ENCODE peak calls at places on chromosome 17, in eight cellular contexts. One of them, this sample, is unnamed.
A peak's percentile ranks its signal among the peaks of the same experiment; 100 is the strongest.

GRCh38 chr17:72514888-72515287 is 394.1 kb downstream of the SOX9 start:
- DNase-seq in heart right ventricle: peak; percentile 27
- DNase-seq in T-helper 2 cell: no peak
- DNase-seq in ovary: peak; percentile 56
- DNase-seq in IMR-90: peak; percentile 86
- DNase-seq in skeletal muscle cell: peak; percentile 60
- DNase-seq in fibroblast of lung: peak; percentile 96
- DNase-seq in Caco-2: no peak
- DNase-seq in this sample: no peak

GRCh38 chr17:74769266-74769855 is 6.8 kb downstream of the NAT9 start:
- DNase-seq in heart right ventricle: no peak
- DNase-seq in T-helper 2 cell: no peak
- DNase-seq in ovary: no peak
- DNase-seq in IMR-90: no peak
- DNase-seq in skeletal muscle cell: no peak
- DNase-seq in fibroblast of lung: no peak
- DNase-seq in Caco-2: no peak
- DNase-seq in this sample: no peak

GRCh38 chr17:79946352-79947231 is 89.1 kb downstream of the TBC1D16 start:
- DNase-seq in heart right ventricle: no peak
- DNase-seq in T-helper 2 cell: no peak
- DNase-seq in ovary: no peak
- DNase-seq in IMR-90: no peak
- DNase-seq in skeletal muscle cell: no peak
- DNase-seq in fibroblast of lung: no peak
- DNase-seq in Caco-2: no peak
- DNase-seq in this sample: no peak

GRCh38 chr17:80969030-80969673 is 22.5 kb upstream of the CHMP6 start:
- DNase-seq in heart right ventricle: no peak
- DNase-seq in T-helper 2 cell: no peak
- DNase-seq in ovary: no peak
- DNase-seq in IMR-90: no peak
- DNase-seq in skeletal muscle cell: no peak
- DNase-seq in fibroblast of lung: no peak
- DNase-seq in Caco-2: no peak
- DNase-seq in this sample: no peak

GRCh38 chr17:18025596-18026407 is 13.2 kb downstream of the ATPAF2 start:
- DNase-seq in heart right ventricle: no peak
- DNase-seq in T-helper 2 cell: no peak
- DNase-seq in ovary: no peak
- DNase-seq in IMR-90: peak; percentile 59
- DNase-seq in skeletal muscle cell: no peak
- DNase-seq in fibroblast of lung: peak; percentile 50
- DNase-seq in Caco-2: no peak
- DNase-seq in this sample: no peak

GRCh38 chr17:32993977-32994376 is 2.3 kb downstream of the SPACA3 start:
- DNase-seq in heart right ventricle: no peak
- DNase-seq in T-helper 2 cell: no peak
- DNase-seq in ovary: no peak
- DNase-seq in IMR-90: no peak
- DNase-seq in skeletal muscle cell: no peak
- DNase-seq in fibroblast of lung: no peak
- DNase-seq in Caco-2: no peak
- DNase-seq in this sample: no peak

GRCh38 chr17:43024407-43025289 is at the start of gene RND2:
- DNase-seq in heart right ventricle: peak; percentile 91
- DNase-seq in T-helper 2 cell: peak; percentile 61
- DNase-seq in ovary: peak; percentile 95
- DNase-seq in IMR-90: peak; percentile 96
- DNase-seq in skeletal muscle cell: peak; percentile 84
- DNase-seq in fibroblast of lung: peak; percentile 93
- DNase-seq in Caco-2: peak; percentile 88
- DNase-seq in this sample: peak; percentile 53

GRCh38 chr17:40242774-40243173 is 23.7 kb downstream of the WIPF2 start:
- DNase-seq in heart right ventricle: no peak
- DNase-seq in T-helper 2 cell: no peak
- DNase-seq in ovary: no peak
- DNase-seq in IMR-90: no peak
- DNase-seq in skeletal muscle cell: no peak
- DNase-seq in fibroblast of lung: no peak
- DNase-seq in Caco-2: no peak
- DNase-seq in this sample: no peak

GRCh38 chr17:17515921-17516295 is 19.7 kb upstream of the RASD1 start:
- DNase-seq in heart right ventricle: no peak
- DNase-seq in T-helper 2 cell: no peak
- DNase-seq in ovary: no peak
- DNase-seq in IMR-90: peak; percentile 68
- DNase-seq in skeletal muscle cell: no peak
- DNase-seq in fibroblast of lung: peak; percentile 84
- DNase-seq in Caco-2: no peak
- DNase-seq in this sample: no peak

GRCh38 chr17:9814337-9814945 is 7.4 kb downstream of the GSG1L2 start:
- DNase-seq in heart right ventricle: no peak
- DNase-seq in T-helper 2 cell: no peak
- DNase-seq in ovary: no peak
- DNase-seq in IMR-90: no peak
- DNase-seq in skeletal muscle cell: no peak
- DNase-seq in fibroblast of lung: no peak
- DNase-seq in Caco-2: no peak
- DNase-seq in this sample: no peak

GRCh38 chr17:21528031-21528684 is 152.0 kb downstream of the KCNJ12 start:
- DNase-seq in heart right ventricle: no peak
- DNase-seq in T-helper 2 cell: no peak
- DNase-seq in ovary: no peak
- DNase-seq in IMR-90: no peak
- DNase-seq in skeletal muscle cell: no peak
- DNase-seq in fibroblast of lung: no peak
- DNase-seq in Caco-2: no peak
- DNase-seq in this sample: no peak

GRCh38 chr17:28944862-28945741 is 6.2 kb downstream of the PHF12 start:
- DNase-seq in heart right ventricle: no peak
- DNase-seq in T-helper 2 cell: no peak
- DNase-seq in ovary: no peak
- DNase-seq in IMR-90: peak; percentile 54
- DNase-seq in skeletal muscle cell: no peak
- DNase-seq in fibroblast of lung: peak; percentile 74
- DNase-seq in Caco-2: no peak
- DNase-seq in this sample: no peak

GRCh38 chr17:66580178-66580577 is 254.7 kb upstream of the CACNG5 start:
- DNase-seq in heart right ventricle: peak; percentile 31
- DNase-seq in T-helper 2 cell: no peak
- DNase-seq in ovary: peak; percentile 88
- DNase-seq in IMR-90: peak; percentile 76
- DNase-seq in skeletal muscle cell: no peak
- DNase-seq in fibroblast of lung: peak; percentile 58
- DNase-seq in Caco-2: peak; percentile 72
- DNase-seq in this sample: no peak

GRCh38 chr17:45384047-45384799 is 48.4 kb downstream of the ARHGAP27 start:
- DNase-seq in heart right ventricle: no peak
- DNase-seq in T-helper 2 cell: no peak
- DNase-seq in ovary: no peak
- DNase-seq in IMR-90: no peak
- DNase-seq in skeletal muscle cell: no peak
- DNase-seq in fibroblast of lung: peak; percentile 20
- DNase-seq in Caco-2: no peak
- DNase-seq in this sample: no peak

GRCh38 chr17:27268394-27269085 is 25.4 kb upstream of the WSB1 start:
- DNase-seq in heart right ventricle: no peak
- DNase-seq in T-helper 2 cell: no peak
- DNase-seq in ovary: no peak
- DNase-seq in IMR-90: no peak
- DNase-seq in skeletal muscle cell: no peak
- DNase-seq in fibroblast of lung: no peak
- DNase-seq in Caco-2: no peak
- DNase-seq in this sample: no peak

GRCh38 chr17:63694229-63694973 is 5.5 kb downstream of the LIMD2 start:
- DNase-seq in heart right ventricle: no peak
- DNase-seq in T-helper 2 cell: no peak
- DNase-seq in ovary: no peak
- DNase-seq in IMR-90: no peak
- DNase-seq in skeletal muscle cell: no peak
- DNase-seq in fibroblast of lung: no peak
- DNase-seq in Caco-2: no peak
- DNase-seq in this sample: no peak

GRCh38 chr17:67290994-67291362 is 46.0 kb upstream of the HELZ start:
- DNase-seq in heart right ventricle: peak; percentile 15
- DNase-seq in T-helper 2 cell: no peak
- DNase-seq in ovary: peak; percentile 27
- DNase-seq in IMR-90: no peak
- DNase-seq in skeletal muscle cell: no peak
- DNase-seq in fibroblast of lung: no peak
- DNase-seq in Caco-2: no peak
- DNase-seq in this sample: no peak

GRCh38 chr17:76540381-76541300 is 797 bp downstream of the PRCD start:
- DNase-seq in heart right ventricle: peak; percentile 97
- DNase-seq in T-helper 2 cell: no peak
- DNase-seq in ovary: peak; percentile 92
- DNase-seq in IMR-90: peak; percentile 94
- DNase-seq in skeletal muscle cell: peak; percentile 84
- DNase-seq in fibroblast of lung: peak; percentile 94
- DNase-seq in Caco-2: peak; percentile 97
- DNase-seq in this sample: no peak

GRCh38 chr17:82645516-82645915 is 2.7 kb downstream of the WDR45B start:
- DNase-seq in heart right ventricle: no peak
- DNase-seq in T-helper 2 cell: no peak
- DNase-seq in ovary: no peak
- DNase-seq in IMR-90: peak; percentile 50
- DNase-seq in skeletal muscle cell: no peak
- DNase-seq in fibroblast of lung: peak; percentile 21
- DNase-seq in Caco-2: no peak
- DNase-seq in this sample: no peak

GRCh38 chr17:45006927-45007461 is 38.9 kb upstream of the C1QL1 start:
- DNase-seq in heart right ventricle: no peak
- DNase-seq in T-helper 2 cell: no peak
- DNase-seq in ovary: no peak
- DNase-seq in IMR-90: no peak
- DNase-seq in skeletal muscle cell: no peak
- DNase-seq in fibroblast of lung: no peak
- DNase-seq in Caco-2: no peak
- DNase-seq in this sample: no peak

GRCh38 chr17:58210922-58211321 is 8.1 kb downstream of the MKS1 start:
- DNase-seq in heart right ventricle: no peak
- DNase-seq in T-helper 2 cell: no peak
- DNase-seq in ovary: no peak
- DNase-seq in IMR-90: no peak
- DNase-seq in skeletal muscle cell: no peak
- DNase-seq in fibroblast of lung: no peak
- DNase-seq in Caco-2: no peak
- DNase-seq in this sample: no peak

GRCh38 chr17:81656835-81657234 is 493 bp upstream of the PDE6G start:
- DNase-seq in heart right ventricle: no peak
- DNase-seq in T-helper 2 cell: no peak
- DNase-seq in ovary: no peak
- DNase-seq in IMR-90: no peak
- DNase-seq in skeletal muscle cell: no peak
- DNase-seq in fibroblast of lung: no peak
- DNase-seq in Caco-2: no peak
- DNase-seq in this sample: no peak

GRCh38 chr17:79845601-79845949 is 6.3 kb upstream of the CBX4 start:
- DNase-seq in heart right ventricle: no peak
- DNase-seq in T-helper 2 cell: no peak
- DNase-seq in ovary: peak; percentile 59
- DNase-seq in IMR-90: no peak
- DNase-seq in skeletal muscle cell: no peak
- DNase-seq in fibroblast of lung: no peak
- DNase-seq in Caco-2: peak; percentile 73
- DNase-seq in this sample: no peak

GRCh38 chr17:81097134-81097942 is 62.4 kb downstream of the BAIAP2 start:
- DNase-seq in heart right ventricle: peak; percentile 70
- DNase-seq in T-helper 2 cell: peak; percentile 24
- DNase-seq in ovary: peak; percentile 86
- DNase-seq in IMR-90: peak; percentile 84
- DNase-seq in skeletal muscle cell: peak; percentile 57
- DNase-seq in fibroblast of lung: peak; percentile 85
- DNase-seq in Caco-2: no peak
- DNase-seq in this sample: no peak

GRCh38 chr17:35730400-35731005 is 936 bp upstream of the RASL10B start:
- DNase-seq in heart right ventricle: no peak
- DNase-seq in T-helper 2 cell: no peak
- DNase-seq in ovary: no peak
- DNase-seq in IMR-90: no peak
- DNase-seq in skeletal muscle cell: no peak
- DNase-seq in fibroblast of lung: no peak
- DNase-seq in Caco-2: no peak
- DNase-seq in this sample: no peak

GRCh38 chr17:47878203-47879027 is 17.6 kb upstream of the SP2 start:
- DNase-seq in heart right ventricle: no peak
- DNase-seq in T-helper 2 cell: no peak
- DNase-seq in ovary: no peak
- DNase-seq in IMR-90: no peak
- DNase-seq in skeletal muscle cell: no peak
- DNase-seq in fibroblast of lung: peak; percentile 48
- DNase-seq in Caco-2: no peak
- DNase-seq in this sample: no peak

GRCh38 chr17:2238432-2239169 is 65.0 kb downstream of the SMG6 start:
- DNase-seq in heart right ventricle: peak; percentile 66
- DNase-seq in T-helper 2 cell: no peak
- DNase-seq in ovary: no peak
- DNase-seq in IMR-90: no peak
- DNase-seq in skeletal muscle cell: no peak
- DNase-seq in fibroblast of lung: no peak
- DNase-seq in Caco-2: no peak
- DNase-seq in this sample: no peak

GRCh38 chr17:57697891-57698708 is 47.0 kb downstream of the CCDC182 start:
- DNase-seq in heart right ventricle: no peak
- DNase-seq in T-helper 2 cell: no peak
- DNase-seq in ovary: no peak
- DNase-seq in IMR-90: no peak
- DNase-seq in skeletal muscle cell: no peak
- DNase-seq in fibroblast of lung: no peak
- DNase-seq in Caco-2: no peak
- DNase-seq in this sample: no peak

GRCh38 chr17:28729950-28730330 is 1.4 kb downstream of the NEK8 start:
- DNase-seq in heart right ventricle: no peak
- DNase-seq in T-helper 2 cell: no peak
- DNase-seq in ovary: no peak
- DNase-seq in IMR-90: no peak
- DNase-seq in skeletal muscle cell: no peak
- DNase-seq in fibroblast of lung: no peak
- DNase-seq in Caco-2: no peak
- DNase-seq in this sample: no peak

GRCh38 chr17:72421128-72422092 is 300.6 kb downstream of the SOX9 start:
- DNase-seq in heart right ventricle: no peak
- DNase-seq in T-helper 2 cell: no peak
- DNase-seq in ovary: no peak
- DNase-seq in IMR-90: peak; percentile 98
- DNase-seq in skeletal muscle cell: peak; percentile 84
- DNase-seq in fibroblast of lung: peak; percentile 99
- DNase-seq in Caco-2: peak; percentile 92
- DNase-seq in this sample: no peak

GRCh38 chr17:57849163-57849873 is 526 bp downstream of the MRPS23 start:
- DNase-seq in heart right ventricle: no peak
- DNase-seq in T-helper 2 cell: no peak
- DNase-seq in ovary: no peak
- DNase-seq in IMR-90: no peak
- DNase-seq in skeletal muscle cell: no peak
- DNase-seq in fibroblast of lung: no peak
- DNase-seq in Caco-2: no peak
- DNase-seq in this sample: no peak

GRCh38 chr17:66276328-66276937 is 26.0 kb upstream of the PRKCA start:
- DNase-seq in heart right ventricle: no peak
- DNase-seq in T-helper 2 cell: no peak
- DNase-seq in ovary: no peak
- DNase-seq in IMR-90: peak; percentile 70
- DNase-seq in skeletal muscle cell: no peak
- DNase-seq in fibroblast of lung: peak; percentile 70
- DNase-seq in Caco-2: no peak
- DNase-seq in this sample: no peak

GRCh38 chr17:73729101-73729500 is 84.9 kb upstream of the SDK2 start:
- DNase-seq in heart right ventricle: no peak
- DNase-seq in T-helper 2 cell: no peak
- DNase-seq in ovary: no peak
- DNase-seq in IMR-90: no peak
- DNase-seq in skeletal muscle cell: no peak
- DNase-seq in fibroblast of lung: no peak
- DNase-seq in Caco-2: no peak
- DNase-seq in this sample: no peak

GRCh38 chr17:4631836-4632582 is 9.5 kb downstream of the ALOX15 start:
- DNase-seq in heart right ventricle: no peak
- DNase-seq in T-helper 2 cell: no peak
- DNase-seq in ovary: no peak
- DNase-seq in IMR-90: peak; percentile 47
- DNase-seq in skeletal muscle cell: no peak
- DNase-seq in fibroblast of lung: peak; percentile 31
- DNase-seq in Caco-2: no peak
- DNase-seq in this sample: no peak

This sample was measured in activated T-helper 1 cell treated with anti-CD3 and anti-CD28 coated beads, Interleukin-2, amount 50 U/mL, for 16 hours.